ENCODE peak calls at places on chromosome 2, in four cellular contexts. C is PC-3, S is stomach, Y is GM23248. M is an unnamed sample. For H3K4me1, the result is how much of the 10 kb centered on the place peaks cover.

GRCh38 chr2:46328316-46328715 is 31.1 kb downstream of the EPAS1 start:
- DNase-seq in C (no peak), S (no peak), Y (no peak), M (no peak)

GRCh38 chr2:172845008-172845670 is 109.5 kb downstream of the RAPGEF4 start:
- DNase-seq in C (no peak), S (no peak), Y (no peak), M (no peak)

GRCh38 chr2:40178971-40179370 is 272.9 kb downstream of the SLC8A1 start:
- DNase-seq in C (peak), S (no peak), Y (peak), M (no peak)

GRCh38 chr2:237664151-237664550 is 36.8 kb downstream of the LRRFIP1 start:
- DNase-seq in C (no peak), S (no peak), Y (no peak), M (no peak)

GRCh38 chr2:23513245-23513880 is 128.4 kb downstream of the KLHL29 start:
- DNase-seq in C (no peak), S (no peak), Y (no peak), M (no peak)

GRCh38 chr2:134128746-134129145 is 125.1 kb upstream of the MGAT5 start:
- DNase-seq in C (no peak), S (no peak), Y (no peak), M (no peak)

GRCh38 chr2:20223345-20224190 is 1.4 kb downstream of the SDC1 start:
- DNase-seq in C (peak), S (peak), Y (peak), M (no peak)

GRCh38 chr2:203191958-203192357 is 46.9 kb upstream of the CYP20A1 start:
- DNase-seq in C (no peak), S (no peak), Y (no peak), M (no peak)

GRCh38 chr2:242001853-242002252 is 132.3 kb downstream of the RTP5 start:
- DNase-seq in C (no peak), S (no peak), Y (no peak), M (no peak)

GRCh38 chr2:2698182-2699116 is 367.4 kb upstream of the MYT1L start:
- DNase-seq in C (peak), S (no peak), Y (peak), M (no peak)

GRCh38 chr2:206068207-206068606 is 17.8 kb downstream of the INO80D start:
- DNase-seq in C (no peak), S (no peak), Y (no peak), M (no peak)

GRCh38 chr2:45851576-45852304 is 200.3 kb downstream of the PRKCE start:
- DNase-seq in C (peak), S (no peak), Y (peak), M (no peak)

GRCh38 chr2:170717991-170718589 is 3.0 kb downstream of the SP5 start:
- DNase-seq in C (no peak), S (no peak), Y (no peak), M (no peak)

GRCh38 chr2:3602553-3603339 is 7.8 kb downstream of the COLEC11 start:
- DNase-seq in C (no peak), S (no peak), Y (no peak), M (peak)

GRCh38 chr2:28343971-28344715 is 48.5 kb upstream of the FOSL2 start:
- DNase-seq in C (no peak), S (no peak), Y (no peak), M (no peak)

GRCh38 chr2:43348904-43349725 is 122.7 kb upstream of the ZFP36L2 start:
- DNase-seq in C (no peak), S (no peak), Y (peak), M (no peak)

GRCh38 chr2:191038241-191038725 is 24.3 kb upstream of the STAT1 start:
- DNase-seq in C (peak), S (no peak), Y (peak), M (no peak)

GRCh38 chr2:20452551-20452950 is 5.7 kb downstream of the RHOB start:
- DNase-seq in C (peak), S (peak), Y (peak), M (no peak)

GRCh38 chr2:181953773-181954537 is 31.7 kb upstream of the PPP1R1C start:
- DNase-seq in C (peak), S (peak), Y (peak), M (peak)

GRCh38 chr2:28447943-28448737 is 47.7 kb upstream of the PLB1 start:
- DNase-seq in C (peak), S (no peak), Y (peak), M (no peak)

GRCh38 chr2:41928593-41928992 is 119.2 kb upstream of the PKDCC start:
- DNase-seq in C (peak), S (no peak), Y (peak), M (no peak)

GRCh38 chr2:241309684-241310117 is 5.8 kb downstream of the HDLBP start:
- DNase-seq in C (no peak), S (peak), Y (peak), M (no peak)

GRCh38 chr2:223414646-223415045 is 187.5 kb downstream of the SCG2 start:
- DNase-seq in C (no peak), S (no peak), Y (peak), M (peak)

GRCh38 chr2:207911856-207912255 is 113.5 kb downstream of the PLEKHM3 start:
- DNase-seq in C (no peak), S (no peak), Y (no peak), M (no peak)

DNA sequence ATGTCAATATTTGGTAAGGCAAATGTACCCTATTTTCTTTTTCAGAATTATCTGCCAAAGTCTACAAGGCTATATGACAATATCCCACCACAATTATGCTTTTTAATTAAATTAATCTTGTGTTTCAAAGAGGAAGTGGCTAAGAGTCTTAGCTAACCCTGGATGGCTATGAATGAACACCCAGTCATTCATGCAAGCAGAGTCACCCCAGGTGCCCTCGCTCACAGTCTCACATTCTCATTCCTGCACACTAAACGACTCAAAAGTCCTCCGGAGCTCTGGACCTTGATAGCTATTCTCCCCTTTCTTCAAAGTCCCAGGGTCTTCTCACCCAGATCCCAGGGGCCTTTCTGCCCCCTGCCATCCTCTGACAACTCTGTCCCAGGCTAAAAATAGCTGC is 42.1 kb upstream of the MRPL19 start:
- DNase-seq in C (peak), S (no peak), Y (peak), M (no peak)
- H3K4me1 ChIP-seq in C (half or more), S (under half), Y (half or more), M (under half)

GRCh38 chr2:1696472-1696871 is 47.8 kb downstream of the PXDN start:
- DNase-seq in C (no peak), S (no peak), Y (no peak), M (no peak)

GRCh38 chr2:1692342-1692741 is 52.0 kb downstream of the PXDN start:
- DNase-seq in C (no peak), S (peak), Y (no peak), M (no peak)

GRCh38 chr2:1697601-1698000 is 46.7 kb downstream of the PXDN start:
- DNase-seq in C (no peak), S (peak), Y (no peak), M (no peak)

GRCh38 chr2:1693723-1694122 is 50.6 kb downstream of the PXDN start:
- DNase-seq in C (no peak), S (no peak), Y (no peak), M (no peak)

GRCh38 chr2:1694371-1695271 is 49.7 kb downstream of the PXDN start:
- DNase-seq in C (no peak), S (no peak), Y (no peak), M (no peak)
- H3K4me1 ChIP-seq in C (under half), S (under half), Y (under half), M (under half)

DNA sequence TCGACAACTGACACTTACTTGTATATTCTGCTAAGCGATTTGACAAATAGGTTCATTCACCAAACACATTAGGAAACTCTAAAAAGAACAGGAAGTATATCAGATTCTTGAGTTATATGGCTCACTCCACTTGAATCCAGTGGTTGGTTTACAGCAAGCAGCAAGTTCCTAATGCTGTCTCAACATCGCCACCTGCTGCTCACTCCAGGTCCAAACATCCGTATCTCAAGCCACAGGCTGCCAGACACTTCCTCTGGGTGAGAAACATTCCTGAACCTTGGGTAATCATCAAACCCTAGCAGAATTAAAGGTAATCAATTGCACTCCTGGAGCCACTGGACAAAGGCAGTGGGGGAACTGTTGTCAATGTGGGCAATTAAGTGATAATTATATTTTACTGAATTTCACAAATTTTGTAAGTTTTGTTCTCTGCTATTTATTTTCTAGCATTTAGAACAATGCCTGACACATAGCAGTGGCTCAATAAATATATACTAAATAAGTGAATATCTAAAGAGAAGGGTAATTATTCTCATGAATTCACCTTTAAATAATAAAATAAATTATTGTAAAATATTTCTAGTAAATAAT is 107.1 kb upstream of the TTN start:
- DNase-seq in C (peak), S (peak), Y (peak), M (peak)
- H3K4me1 ChIP-seq in C (half or more), S (under half), Y (under half), M (under half)

GRCh38 chr2:64220285-64220684 is 76.1 kb upstream of the PELI1 start:
- DNase-seq in C (no peak), S (no peak), Y (no peak), M (no peak)
- H3K4me1 ChIP-seq in C (under half), S (under half), Y (under half), M (under half)

DNA sequence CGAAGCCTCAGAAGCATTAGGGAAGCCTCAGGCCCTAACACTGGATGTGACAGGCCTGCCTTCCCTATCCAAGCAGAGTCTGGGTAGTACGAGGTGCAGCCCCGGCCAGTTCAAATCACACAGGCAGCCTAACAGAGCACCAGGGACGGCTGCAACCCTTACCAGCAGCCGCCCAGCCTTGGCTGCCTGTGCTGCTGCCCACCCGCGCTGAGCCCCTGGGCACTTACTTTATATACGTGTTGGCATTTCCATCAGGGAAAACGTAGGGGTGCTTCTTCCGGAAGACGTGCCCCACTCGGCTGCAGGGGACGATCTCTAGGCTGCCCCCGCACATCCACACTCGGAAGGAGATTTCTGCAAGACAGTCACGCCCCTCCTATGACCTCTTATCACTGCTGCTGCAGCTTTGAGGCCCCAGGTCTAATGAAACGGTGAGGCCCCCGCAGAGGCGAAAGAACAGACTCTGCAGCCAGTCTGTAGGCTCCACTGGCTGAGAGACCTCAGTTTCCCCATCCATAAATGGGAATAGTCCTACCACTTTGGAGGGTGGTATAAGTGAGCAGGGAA is 124.7 kb upstream of the CAPN13 start:
- DNase-seq in C (no peak), S (no peak), Y (no peak), M (no peak)
- H3K4me1 ChIP-seq in C (under half), S (under half), Y (under half), M (under half)

GRCh38 chr2:120915670-120916069 is 180.0 kb downstream of the GLI2 start:
- DNase-seq in C (no peak), S (no peak), Y (peak), M (no peak)
- H3K4me1 ChIP-seq in C (half or more), S (half or more), Y (half or more), M (under half)

GRCh38 chr2:47690132-47690531 is 92.8 kb upstream of the MSH6 start:
- DNase-seq in C (no peak), S (no peak), Y (no peak), M (no peak)
- H3K4me1 ChIP-seq in C (under half), S (under half), Y (under half), M (under half)